ENCODE peak calls at places on chromosome 22, in six cellular contexts. W, C, L, X, F and B are unnamed samples. For H3K9me3, the result is how much of the 10 kb centered on the place peaks cover.

GRCh38 chr22:30453731-30454510 is 17.9 kb downstream of the SEC14L3 start:
- DNase-seq in W (no peak), C (no peak), L (no peak), X (no peak), F (peak), B (no peak)

GRCh38 chr22:27581688-27582087 is 219.9 kb downstream of the MN1 start:
- DNase-seq in W (no peak), C (peak), L (no peak), X (peak), F (no peak), B (peak)

GRCh38 chr22:41469218-41469851 is 418 bp downstream of the ACO2 start:
- DNase-seq in W (no peak), C (peak), L (no peak), X (no peak), F (no peak), B (no peak)

GRCh38 chr22:45476814-45477213 is 25.9 kb upstream of the FBLN1 start:
- DNase-seq in W (no peak), C (no peak), L (no peak), X (peak), F (no peak), B (peak)

GRCh38 chr22:31056986-31057599 is 24.0 kb upstream of the SMTN start:
- DNase-seq in W (no peak), C (no peak), L (no peak), X (no peak), F (no peak), B (no peak)

GRCh38 chr22:31603574-31603973 is 58.4 kb downstream of the PISD start:
- DNase-seq in W (no peak), C (no peak), L (no peak), X (no peak), F (no peak), B (no peak)

GRCh38 chr22:41181349-41182241 is 23.5 kb upstream of the L3MBTL2 start:
- DNase-seq in W (peak), C (no peak), L (no peak), X (no peak), F (no peak), B (no peak)

GRCh38 chr22:17842386-17842785 is 68.1 kb upstream of the BID start:
- DNase-seq in W (no peak), C (peak), L (no peak), X (no peak), F (no peak), B (peak)

GRCh38 chr22:44723801-44724200 is 21.8 kb downstream of the PRR5 start:
- DNase-seq in W (peak), C (no peak), L (no peak), X (no peak), F (peak), B (no peak)

GRCh38 chr22:30968015-30968923 is at the start of gene MORC2:
- DNase-seq in W (peak), C (peak), L (peak), X (no peak), F (peak), B (peak)

GRCh38 chr22:17108256-17109112 is 12.7 kb downstream of the TMEM121B start:
- DNase-seq in W (no peak), C (no peak), L (peak), X (no peak), F (no peak), B (no peak)

GRCh38 chr22:43001271-43002197 is 13.4 kb downstream of the PACSIN2 start:
- DNase-seq in W (no peak), C (no peak), L (no peak), X (no peak), F (no peak), B (no peak)

GRCh38 chr22:45604239-45604711 is 67.4 kb upstream of the ATXN10 start:
- DNase-seq in W (no peak), C (no peak), L (no peak), X (no peak), F (peak), B (no peak)

GRCh38 chr22:32720924-32721323 is 80.6 kb upstream of the TIMP3 start:
- DNase-seq in W (no peak), C (no peak), L (no peak), X (peak), F (no peak), B (peak)

GRCh38 chr22:26837784-26838520 is 180.6 kb downstream of the MIAT start:
- DNase-seq in W (no peak), C (no peak), L (peak), X (no peak), F (no peak), B (no peak)

GRCh38 chr22:32476286-32476685 is 1.7 kb downstream of the FBXO7 start:
- DNase-seq in W (no peak), C (no peak), L (no peak), X (no peak), F (no peak), B (no peak)

GRCh38 chr22:27637604-27638003 is 164.0 kb downstream of the MN1 start:
- DNase-seq in W (no peak), C (no peak), L (no peak), X (no peak), F (no peak), B (no peak)

GRCh38 chr22:26579331-26579886 is 10.5 kb downstream of the TPST2 start:
- DNase-seq in W (no peak), C (peak), L (no peak), X (no peak), F (no peak), B (no peak)

GRCh38 chr22:43270314-43270908 is 72.8 kb downstream of the SCUBE1 start:
- DNase-seq in W (peak), C (no peak), L (no peak), X (no peak), F (peak), B (no peak)

GRCh38 chr22:43142881-43143562 is at the start of gene MCAT:
- DNase-seq in W (peak), C (peak), L (peak), X (peak), F (peak), B (peak)

GRCh38 chr22:39221999-39222686 is 22.6 kb downstream of the PDGFB start:
- DNase-seq in W (no peak), C (no peak), L (peak), X (no peak), F (no peak), B (no peak)

GRCh38 chr22:17795661-17796548 is 21.6 kb upstream of the BID start:
- DNase-seq in W (no peak), C (no peak), L (no peak), X (no peak), F (no peak), B (no peak)

GRCh38 chr22:40196628-40197027 is 18.9 kb downstream of the TNRC6B start:
- DNase-seq in W (no peak), C (no peak), L (no peak), X (no peak), F (no peak), B (no peak)

GRCh38 chr22:36587289-36588154 is 58.6 kb upstream of the EIF3D start:
- DNase-seq in W (no peak), C (no peak), L (no peak), X (no peak), F (no peak), B (no peak)
- H3K4me3 ChIP-seq in W (no peak), C (no peak), L (no peak), X (no peak), F (no peak), B (no peak)

DNA sequence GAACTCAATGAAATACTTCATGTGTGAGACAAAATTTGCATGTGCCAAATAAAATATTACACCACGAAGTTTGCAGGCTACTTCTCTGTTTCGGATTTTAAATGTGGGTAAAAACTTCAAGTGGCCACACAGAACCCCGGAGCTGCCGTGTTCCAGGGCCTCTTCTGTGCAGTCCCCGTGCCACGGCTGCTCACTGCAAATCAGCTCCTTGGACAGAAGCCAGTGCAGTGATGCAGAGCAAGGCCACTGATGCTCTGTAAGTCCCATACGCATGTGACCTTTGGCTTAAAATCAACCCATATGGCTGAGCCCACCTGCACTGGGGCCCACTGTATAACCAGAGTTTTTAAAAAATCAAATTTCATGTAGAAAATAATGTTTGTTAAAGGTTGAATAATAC is 1309.4 kb downstream of the TBC1D22A start:
- DNase-seq in W (no peak), C (no peak), L (no peak), X (no peak), F (no peak), B (no peak)
- H3K9me3 ChIP-seq in W (under half), C (under half), L (under half), X (under half), F (under half), B (under half)

GRCh38 chr22:48488149-48488551 is 1339.5 kb downstream of the BRD1 start:
- DNase-seq in W (no peak), C (no peak), L (no peak), X (no peak), F (peak), B (no peak)
- TF ChIP-seq CTCF in W (no peak), C (no peak), L (no peak), X (no peak), F (no peak), B (no peak)

GRCh38 chr22:22691055-22691454 is 46.6 kb downstream of the GGTLC2 start:
- DNase-seq in W (no peak), C (no peak), L (no peak), X (no peak), F (no peak), B (no peak)

GRCh38 chr22:22693531-22693884 is 49.1 kb downstream of the GGTLC2 start:
- DNase-seq in W (no peak), C (no peak), L (no peak), X (no peak), F (peak), B (no peak)

GRCh38 chr22:22692707-22693530 is 48.5 kb downstream of the GGTLC2 start:
- DNase-seq in W (peak), C (no peak), L (peak), X (no peak), F (peak), B (no peak)

GRCh38 chr22:22694106-22694505 is 49.7 kb downstream of the GGTLC2 start:
- DNase-seq in W (no peak), C (no peak), L (no peak), X (no peak), F (no peak), B (no peak)

DNA sequence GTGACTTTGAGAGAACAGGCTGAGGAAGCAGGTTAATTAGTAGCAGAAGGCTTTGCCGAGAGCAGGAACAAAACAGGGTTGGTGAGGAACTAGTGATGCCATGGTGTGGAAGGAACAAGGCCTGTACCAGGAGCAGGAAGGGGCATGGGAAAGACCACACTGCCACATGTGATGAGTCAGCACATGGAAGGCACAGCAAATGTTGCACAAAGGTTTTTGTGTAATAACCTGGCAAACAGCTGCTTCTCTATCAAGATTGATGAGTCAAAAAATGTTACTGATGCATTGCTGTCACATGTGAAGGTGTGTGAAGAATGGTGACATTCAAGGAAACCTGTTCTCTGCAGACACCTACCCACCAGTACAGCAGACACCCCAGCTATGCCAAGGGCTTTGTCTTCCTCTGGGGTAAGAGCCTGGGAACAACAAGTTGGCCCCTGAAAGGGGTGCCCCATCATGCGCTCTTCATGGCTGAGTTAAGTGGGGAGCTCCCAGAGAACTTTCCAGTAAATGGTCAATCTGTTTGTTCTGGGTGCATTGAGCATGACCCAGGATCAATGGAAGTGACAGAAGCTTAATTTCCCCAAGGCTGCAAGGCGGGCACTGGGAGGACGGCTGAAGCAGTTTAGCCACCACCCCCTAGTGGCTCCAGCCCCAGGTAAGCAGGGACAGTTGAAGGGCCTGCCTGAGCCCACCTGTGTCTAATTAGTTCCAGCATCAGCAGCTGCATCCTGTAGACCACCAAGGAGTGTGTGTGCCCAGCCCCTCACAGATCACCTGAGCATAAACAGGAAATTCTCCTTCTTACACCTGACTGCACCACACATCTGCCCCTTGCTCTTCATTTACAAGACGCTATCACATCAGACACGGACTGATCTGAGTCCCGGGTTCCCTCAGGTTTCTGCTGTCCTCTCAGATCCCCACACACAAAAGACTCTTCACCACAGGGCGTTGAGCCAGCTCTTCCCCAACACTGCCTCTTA is 47.6 kb downstream of the GGTLC2 start:
- DNase-seq in W (no peak), C (no peak), L (no peak), X (no peak), F (peak), B (no peak)
- H3K4me3 ChIP-seq in W (no peak), C (no peak), L (no peak), X (no peak), F (no peak), B (no peak)

GRCh38 chr22:49322861-49323622 is 504.6 kb downstream of the BRD1 start:
- DNase-seq in W (no peak), C (no peak), L (no peak), X (no peak), F (no peak), B (no peak)
- H3K9me3 ChIP-seq in W (under half), C (under half), L (under half), X (under half), F (under half), B (under half)

GRCh38 chr22:49922484-49922883 is 4.0 kb downstream of the CRELD2 start:
- DNase-seq in W (no peak), C (no peak), L (peak), X (no peak), F (no peak), B (no peak)

GRCh38 chr22:49923445-49923844 is 5.0 kb downstream of the CRELD2 start:
- DNase-seq in W (no peak), C (no peak), L (no peak), X (no peak), F (no peak), B (no peak)

GRCh38 chr22:49921508-49922278 is 3.3 kb downstream of the CRELD2 start:
- DNase-seq in W (no peak), C (no peak), L (peak), X (no peak), F (no peak), B (no peak)

GRCh38 chr22:49924113-49924833 is 5.8 kb downstream of the CRELD2 start:
- DNase-seq in W (no peak), C (no peak), L (peak), X (no peak), F (no peak), B (no peak)

GRCh38 chr22:49922926-49923325 is 4.5 kb downstream of the CRELD2 start:
- DNase-seq in W (no peak), C (no peak), L (no peak), X (no peak), F (no peak), B (no peak)
- TF ChIP-seq CTCF in W (no peak), C (no peak), L (no peak), X (no peak), F (no peak), B (no peak)

DNA sequence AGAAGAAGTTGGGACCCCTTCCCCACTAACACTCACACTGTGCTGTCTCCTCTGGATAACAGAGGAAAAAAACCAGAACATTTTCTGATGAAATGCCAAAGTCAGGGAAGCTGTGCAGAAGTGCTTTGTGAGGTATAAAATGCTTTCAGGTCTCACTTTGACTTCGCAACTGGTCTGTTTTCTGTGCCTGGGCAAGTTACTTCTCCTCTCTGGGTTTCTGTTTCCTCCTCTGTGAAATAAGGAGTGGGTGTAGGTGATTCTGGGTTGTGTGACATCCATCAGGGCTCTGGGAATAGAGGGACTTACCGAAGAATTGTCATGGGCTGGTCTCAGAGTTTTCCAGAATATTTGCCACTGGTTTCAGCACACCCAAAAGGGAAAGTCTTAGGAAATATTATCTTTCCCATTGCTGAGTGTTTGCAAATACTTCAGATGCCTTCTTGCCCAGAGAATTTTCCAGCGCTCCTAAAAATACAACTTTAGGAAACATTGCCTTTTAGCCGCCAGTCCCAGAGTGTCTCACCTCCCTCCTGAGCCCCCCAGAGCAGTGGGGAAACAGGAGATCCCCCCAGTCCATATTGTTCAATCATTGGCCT is 118.5 kb downstream of the KIAA1671 start:
- DNase-seq in W (no peak), C (no peak), L (no peak), X (no peak), F (no peak), B (no peak)
- H3K4me3 ChIP-seq in W (no peak), C (peak), L (no peak), X (peak), F (no peak), B (no peak)

DNA sequence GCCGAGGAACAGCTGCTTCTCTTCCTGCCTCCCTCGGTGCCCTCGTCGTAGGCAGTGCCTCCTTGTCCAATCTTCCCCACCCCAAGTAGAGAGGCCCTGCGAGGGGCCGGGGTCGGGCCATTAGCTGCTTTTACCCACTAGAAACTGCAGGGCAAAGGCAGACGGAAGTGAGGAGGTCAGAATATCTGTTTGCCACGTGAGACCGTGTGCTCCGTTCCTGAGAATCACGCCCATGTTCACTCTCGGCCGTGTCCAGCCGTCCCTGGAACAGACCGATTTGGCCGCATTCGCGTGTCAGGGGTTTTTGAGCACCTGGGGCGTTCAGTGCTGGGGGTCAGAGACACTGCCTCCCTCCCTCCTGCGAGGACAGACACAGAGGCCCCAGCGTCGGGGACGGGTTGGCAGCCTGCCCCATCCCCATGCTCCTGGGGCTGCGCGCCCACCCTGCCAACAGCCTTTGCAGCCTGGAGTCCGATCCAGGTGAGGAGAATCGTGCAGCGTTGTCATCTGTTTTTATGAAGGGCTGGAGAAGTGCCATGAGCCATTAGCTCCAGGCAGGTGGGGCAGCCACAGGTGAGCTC is 982.2 kb downstream of the BRD1 start:
- DNase-seq in W (no peak), C (no peak), L (no peak), X (no peak), F (no peak), B (no peak)
- H3K9me3 ChIP-seq in W (under half), C (under half), L (under half), X (under half), F (under half), B (under half)